ENCODE peak calls at places on chromosomes 4 and X, in ten cellular contexts. D is posterior vena cava; G is activated CD4-positive, alpha-beta T cell treated with anti-CD3 and anti-CD28 coated beads for 1 hour; A is smooth muscle cell of the brain vasculature; M is T-helper 9 cell; U is PC-3; J is effector memory CD4-positive, alpha-beta T cell; K is GM23248; X is T-helper 1 cell; F is activated T-helper 1 cell treated with anti-CD3 and anti-CD28 coated beads, Interleukin-12 subunit alpha, Interleukin-12 subunit beta, Interleukin-2, Interleukin-4 antibody, amounts not matched to agents 30 ng/mL and 10 ng/mL and 1 ng/mL, durations not matched to agents 14 hours and 24 hours and 36 hours. O is an unnamed sample.

GRCh38 chrX:64093761-64094160 is 111.7 kb downstream of the AMER1 start:
- DNase-seq in J (no peak), G (no peak), F (no peak), X (no peak), K (peak), M (no peak), A (no peak), U (peak), D (no peak), O (no peak)

GRCh38 chr4:168119100-168119499 is 26.8 kb downstream of the ANXA10 start:
- DNase-seq in J (no peak), M (no peak), X (no peak), G (no peak), F (no peak), A (no peak), K (no peak), U (no peak), D (no peak), O (no peak)

GRCh38 chrX:3129256-3129655 is 88.0 kb downstream of the ARSF start:
- DNase-seq in A (no peak), D (no peak), U (no peak), M (no peak), K (no peak), F (no peak), X (no peak), G (no peak), J (no peak), O (no peak)

GRCh38 chr4:184613405-184613804 is 35.8 kb downstream of the CASP3 start:
- DNase-seq in F (no peak), U (no peak), G (no peak), X (no peak), M (no peak), J (no peak), D (no peak), A (no peak), K (no peak), O (no peak)

GRCh38 chrX:118627084-118627758 is 100.2 kb upstream of the IL13RA1 start:
- DNase-seq in X (no peak), D (no peak), A (no peak), M (no peak), G (no peak), F (no peak), J (no peak), K (peak), U (peak), O (no peak)

GRCh38 chr4:123017078-123017477 is 94.7 kb upstream of the NUDT6 start:
- DNase-seq in F (no peak), D (no peak), X (no peak), U (no peak), G (no peak), K (no peak), A (no peak), J (no peak), M (no peak), O (no peak)

GRCh38 chrX:10922158-10922557 is 189.0 kb upstream of the HCCS start:
- DNase-seq in D (no peak), F (no peak), J (no peak), X (no peak), M (no peak), K (peak), A (no peak), U (peak), G (no peak), O (no peak)

GRCh38 chr4:87241341-87241740 is 20.9 kb upstream of the KLHL8 start:
- DNase-seq in A (no peak), X (no peak), F (no peak), M (no peak), D (no peak), J (no peak), G (no peak), K (no peak), U (no peak), O (no peak)

GRCh38 chrX:151896734-151897474 is 15.8 kb upstream of the MAGEA4 start:
- DNase-seq in D (no peak), X (no peak), K (peak), J (no peak), G (no peak), F (no peak), U (no peak), A (peak), M (no peak), O (no peak)

GRCh38 chrX:134482371-134482770 is 22.4 kb downstream of the HPRT1 start:
- DNase-seq in X (no peak), J (no peak), A (no peak), F (no peak), D (no peak), G (no peak), K (no peak), M (no peak), U (no peak), O (no peak)

GRCh38 chr4:177356921-177357320 is 47.2 kb downstream of the NEIL3 start:
- DNase-seq in G (no peak), D (no peak), U (peak), F (no peak), X (no peak), J (no peak), M (no peak), A (peak), K (no peak), O (no peak)

O was measured in NCI-H2171.